ENCODE peak calls at places on chromosomes 11 and 22, in ten cellular contexts. D is AG04449; A is T-helper 9 cell; Y is NCI-H460; V is GM12865; I is fibroblast of pulmonary artery; R is retina; M is stimulated activated naive CD8-positive, alpha-beta T cell treated with anti-CD3 and anti-CD28 coated beads, Interleukin-15, amount 100 ng/mL, for 72 hours; T is H4; Z is kidney glomerular epithelial cell. U is an unnamed sample.

GRCh38 chr11:100927579-100927978 is 202.0 kb downstream of the PGR start:
- DNase-seq in D (no peak), A (no peak), Y (no peak), V (no peak), I (no peak), R (no peak), M (no peak), T (no peak), Z (no peak), U (no peak)

GRCh38 chr11:115324569-115325432 is 179.4 kb downstream of the CADM1 start:
- DNase-seq in D (no peak), A (no peak), Y (peak; percentile 23), V (peak; percentile 69), I (peak; percentile 50), R (peak; percentile 81), M (peak; percentile 25), T (peak; percentile 75), Z (peak; percentile 80), U (peak; percentile 51)

GRCh38 chr22:44353063-44353440 is 40.3 kb upstream of the SHISAL1 start:
- DNase-seq in D (no peak), A (no peak), Y (no peak), V (no peak), I (no peak), R (no peak), M (no peak), T (no peak), Z (no peak), U (no peak)

GRCh38 chr11:1230456-1231395 is 7.9 kb downstream of the MUC5B start:
- DNase-seq in D (no peak), A (no peak), Y (no peak), V (no peak), I (no peak), R (no peak), M (no peak), T (no peak), Z (no peak), U (no peak)

GRCh38 chr11:110951609-110952008 is 239.4 kb upstream of the ARHGAP20 start:
- DNase-seq in D (no peak), A (no peak), Y (no peak), V (peak; percentile 39), I (no peak), R (peak; percentile 13), M (no peak), T (no peak), Z (no peak), U (no peak)

GRCh38 chr11:68905421-68906360 is 2.0 kb downstream of the IGHMBP2 start:
- DNase-seq in D (no peak), A (no peak), Y (no peak), V (no peak), I (no peak), R (no peak), M (no peak), T (no peak), Z (no peak), U (no peak)

GRCh38 chr22:45600791-45601730 is 70.6 kb upstream of the ATXN10 start:
- DNase-seq in D (no peak), A (no peak), Y (no peak), V (no peak), I (peak; percentile 76), R (no peak), M (no peak), T (no peak), Z (peak; percentile 40), U (no peak)

GRCh38 chr22:19607198-19608113 is 83.2 kb upstream of the CLDN5 start:
- DNase-seq in D (no peak), A (no peak), Y (no peak), V (no peak), I (peak; percentile 10), R (no peak), M (peak; percentile 21), T (no peak), Z (no peak), U (no peak)

GRCh38 chr11:66222358-66223149 is 45.9 kb upstream of the RAB1B start:
- DNase-seq in D (peak; percentile 49), A (peak; percentile 90), Y (peak; percentile 83), V (peak; percentile 98), I (peak; percentile 93), R (peak; percentile 92), M (peak; percentile 96), T (peak; percentile 88), Z (peak; percentile 82), U (peak; percentile 86)

GRCh38 chr11:32196137-32196536 is 105.3 kb downstream of the RCN1 start:
- DNase-seq in D (no peak), A (no peak), Y (no peak), V (no peak), I (no peak), R (no peak), M (no peak), T (no peak), Z (no peak), U (no peak)

GRCh38 chr11:69674267-69674885 is 777 bp downstream of the LTO1 start:
- DNase-seq in D (peak; percentile 53), A (no peak), Y (no peak), V (peak; percentile 16), I (peak; percentile 77), R (no peak), M (no peak), T (no peak), Z (peak; percentile 7), U (no peak)

GRCh38 chr11:65594991-65595920 is at the start of gene KCNK7:
- DNase-seq in D (no peak), A (no peak), Y (no peak), V (no peak), I (no peak), R (no peak), M (no peak), T (no peak), Z (no peak), U (no peak)

GRCh38 chr22:39526736-39527171 is 5.8 kb downstream of the RPS19BP1 start:
- DNase-seq in D (no peak), A (peak; percentile 29), Y (no peak), V (peak; percentile 57), I (no peak), R (no peak), M (no peak), T (no peak), Z (no peak), U (no peak)

GRCh38 chr11:99352642-99353041 is 331.9 kb downstream of the CNTN5 start:
- DNase-seq in D (no peak), A (no peak), Y (no peak), V (no peak), I (no peak), R (peak; percentile 22), M (no peak), T (no peak), Z (no peak), U (no peak)